ENCODE peak calls at places on chromosomes 16 and 17, in ten cellular contexts. V is activated CD8-positive, alpha-beta T cell treated with anti-CD3 and anti-CD28 coated beads for 36 hours; B is GM06990; L is BJ; S is AG04449; D is Peyer's patch; F is right atrium auricular region; M is stomach; A is lower lobe of right lung; N is brain microvascular endothelial cell. R is an unnamed sample.

GRCh38 chr17:82780195-82780594 is 28.3 kb downstream of the TBCD start:
- DNase-seq in L (no peak), B (no peak), S (no peak), M (no peak), V (no peak), N (peak), D (no peak), A (no peak), F (no peak), R (no peak)

GRCh38 chr16:15899538-15900100 is 11.2 kb upstream of the CEP20 start:
- DNase-seq in L (peak), D (peak), N (peak), M (peak), V (peak), F (no peak), A (peak), B (peak), S (no peak), R (peak)

GRCh38 chr17:45861185-45861584 is 16.5 kb downstream of the SPPL2C start:
- DNase-seq in S (no peak), N (no peak), D (no peak), B (no peak), A (no peak), L (no peak), F (no peak), M (no peak), V (no peak), R (no peak)

GRCh38 chr16:27547134-27547533 is 2.6 kb downstream of the GTF3C1 start:
- DNase-seq in N (peak), M (no peak), L (peak), V (peak), D (no peak), A (no peak), S (no peak), F (no peak), B (peak), R (peak)

GRCh38 chr16:10824111-10824893 is 5.7 kb upstream of the TVP23A start:
- DNase-seq in S (no peak), A (peak), F (no peak), L (no peak), B (no peak), D (no peak), M (peak), V (no peak), N (no peak), R (no peak)

GRCh38 chr17:64537488-64537887 is 30.7 kb downstream of the CEP95 start:
- DNase-seq in D (no peak), F (no peak), L (no peak), N (no peak), V (no peak), M (no peak), B (no peak), S (no peak), A (no peak), R (no peak)

GRCh38 chr17:51748749-51749604 is 409.5 kb downstream of the CA10 start:
- DNase-seq in M (no peak), L (no peak), N (no peak), F (no peak), S (no peak), A (no peak), D (no peak), B (no peak), V (no peak), R (no peak)

GRCh38 chr16:66372078-66372897 is 5.8 kb downstream of the CDH5 start:
- DNase-seq in D (no peak), N (no peak), F (no peak), A (no peak), B (no peak), M (no peak), L (no peak), S (no peak), V (no peak), R (no peak)

GRCh38 chr16:84245933-84246678 is 6.3 kb upstream of the KCNG4 start:
- DNase-seq in N (no peak), B (no peak), A (no peak), F (no peak), L (no peak), V (no peak), M (no peak), D (no peak), S (no peak), R (no peak)

GRCh38 chr16:4556112-4556511 is at the start of gene C16orf96:
- DNase-seq in M (no peak), F (no peak), N (peak), D (no peak), L (no peak), A (no peak), B (no peak), V (no peak), S (no peak), R (no peak)

GRCh38 chr17:72730091-72730490 is 362.4 kb downstream of the SLC39A11 start:
- DNase-seq in L (no peak), A (no peak), V (no peak), B (no peak), F (no peak), D (no peak), S (no peak), M (no peak), N (no peak), R (no peak)

GRCh38 chr17:78718575-78719209 is 63.4 kb downstream of the CYTH1 start:
- DNase-seq in M (no peak), V (no peak), F (no peak), A (no peak), L (no peak), B (no peak), D (no peak), S (no peak), N (no peak), R (no peak)

GRCh38 chr16:57787519-57787905 is 14.8 kb downstream of the KIFC3 start:
- DNase-seq in V (no peak), B (no peak), L (no peak), M (no peak), D (peak), N (no peak), A (no peak), F (no peak), S (no peak), R (no peak)

GRCh38 chr17:29048440-29049360 is 5.8 kb downstream of the PIPOX start:
- DNase-seq in B (no peak), S (no peak), F (no peak), L (no peak), A (no peak), V (no peak), D (no peak), M (no peak), N (peak), R (no peak)

GRCh38 chr17:40542562-40543411 is 22.5 kb downstream of the CCR7 start:
- DNase-seq in V (peak), S (peak), M (peak), B (no peak), L (peak), D (peak), F (peak), N (peak), A (no peak), R (peak)

GRCh38 chr16:67857547-67858233 is 10.2 kb upstream of the CENPT start:
- DNase-seq in F (peak), N (peak), L (peak), M (peak), V (peak), D (peak), S (no peak), A (peak), B (no peak), R (no peak)

GRCh38 chr17:67421869-67422273 is 44.8 kb downstream of the PITPNC1 start:
- DNase-seq in L (peak), S (peak), F (no peak), V (peak), N (peak), A (no peak), B (no peak), D (no peak), M (no peak), R (peak)

GRCh38 chr17:41959030-41959335 is 7.6 kb upstream of the CNP start:
- DNase-seq in B (no peak), L (no peak), A (no peak), M (no peak), S (no peak), D (no peak), F (no peak), N (no peak), V (no peak), R (no peak)

GRCh38 chr16:78081341-78081740 is 18.1 kb upstream of the WWOX start:
- DNase-seq in B (no peak), A (no peak), S (no peak), L (no peak), F (no peak), D (no peak), V (no peak), M (no peak), N (no peak), R (no peak)

GRCh38 chr17:35766903-35767510 is 6.3 kb downstream of the C17orf50 start:
- DNase-seq in L (no peak), N (no peak), B (no peak), M (peak), F (no peak), D (no peak), A (no peak), V (peak), S (no peak), R (peak)

GRCh38 chr16:28320741-28321140 is 28.4 kb downstream of the SBK1 start:
- DNase-seq in A (no peak), M (no peak), L (no peak), D (no peak), F (no peak), S (no peak), B (no peak), V (no peak), N (no peak), R (no peak)

GRCh38 chr16:4373909-4374742 is 2.5 kb downstream of the VASN start:
- DNase-seq in B (no peak), A (peak), M (peak), S (peak), D (no peak), N (peak), L (peak), F (peak), V (no peak), R (no peak)

GRCh38 chr16:19167710-19168172 is 299 bp upstream of the SYT17 start:
- DNase-seq in F (peak), M (peak), S (no peak), D (peak), V (peak), N (peak), A (peak), L (no peak), B (peak), R (peak)

GRCh38 chr16:71659471-71659870 is 33.5 kb downstream of the MARVELD3 start:
- DNase-seq in V (no peak), N (no peak), L (no peak), F (no peak), M (no peak), S (no peak), A (no peak), D (no peak), B (no peak), R (no peak)

GRCh38 chr16:49826515-49826914 is 29.4 kb downstream of the ZNF423 start:
- DNase-seq in N (no peak), S (no peak), V (no peak), A (no peak), M (no peak), B (no peak), F (no peak), L (no peak), D (no peak), R (no peak)

GRCh38 chr17:53792451-53792850 is 30.3 kb upstream of the KIF2B start:
- DNase-seq in D (peak), M (no peak), S (no peak), B (no peak), A (no peak), N (no peak), V (no peak), F (no peak), L (no peak), R (no peak)

GRCh38 chr17:80511222-80512180 is 33.1 kb upstream of the RPTOR start:
- DNase-seq in N (no peak), A (no peak), V (peak), D (no peak), M (no peak), S (no peak), B (no peak), L (no peak), F (no peak), R (no peak)
- TF ChIP-seq CTCF in N (peak), A (no peak), V (no peak), D (no peak), M (no peak), S (no peak), B (no peak), L (no peak), F (no peak), R (no peak)

GRCh38 chr16:87172632-87173031 is 144.6 kb downstream of the C16orf95 start:
- DNase-seq in B (no peak), A (no peak), V (no peak), S (no peak), L (no peak), N (no peak), M (no peak), D (no peak), F (no peak), R (no peak)
- TF ChIP-seq CTCF in B (no peak), A (no peak), V (no peak), S (no peak), L (no peak), N (peak), M (no peak), D (no peak), F (no peak), R (no peak)

GRCh38 chr17:74569001-74569391 is 1.7 kb upstream of the CD300H start:
- DNase-seq in D (no peak), B (no peak), S (no peak), L (no peak), V (no peak), N (no peak), M (no peak), A (no peak), F (no peak), R (no peak)

GRCh38 chr17:74569392-74570003 is 2.2 kb upstream of the CD300H start:
- DNase-seq in V (peak), D (no peak), A (peak), L (peak), F (peak), N (peak), M (peak), S (peak), B (no peak), R (no peak)

GRCh38 chr17:74574489-74575142 is 7.3 kb upstream of the CD300H start:
- DNase-seq in L (no peak), F (no peak), B (no peak), M (no peak), N (no peak), V (no peak), D (no peak), A (no peak), S (no peak), R (no peak)

GRCh38 chr17:74571894-74572293 is 4.6 kb upstream of the CD300H start:
- DNase-seq in N (no peak), S (no peak), L (no peak), F (no peak), B (no peak), M (no peak), D (no peak), A (no peak), V (no peak), R (no peak)

DNA sequence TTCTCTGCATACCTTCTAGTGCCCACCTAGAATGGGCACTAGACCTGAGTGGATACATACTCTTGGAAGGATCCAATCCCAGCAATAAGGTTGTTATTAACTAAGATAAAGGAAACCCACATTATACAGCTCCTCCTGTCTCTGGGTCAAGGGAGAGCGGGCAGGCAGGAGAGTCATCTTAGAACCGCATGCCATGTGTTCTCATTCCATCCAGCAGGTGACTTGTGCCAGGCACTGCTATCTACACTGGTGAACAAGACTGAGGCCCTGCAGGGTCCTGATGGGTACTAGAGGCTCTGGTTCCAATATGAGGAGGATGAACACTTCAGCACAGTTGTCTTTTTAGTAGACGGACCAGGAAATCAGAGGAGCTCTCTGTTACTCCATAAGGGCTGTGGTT is 5.9 kb upstream of the CD300H start:
- DNase-seq in L (no peak), V (no peak), M (no peak), N (no peak), S (no peak), B (no peak), D (no peak), A (no peak), F (no peak), R (no peak)
- TF ChIP-seq CTCF in L (no peak), V (no peak), M (no peak), N (no peak), S (no peak), B (no peak), D (no peak), A (no peak), F (no peak), R (no peak)

DNA sequence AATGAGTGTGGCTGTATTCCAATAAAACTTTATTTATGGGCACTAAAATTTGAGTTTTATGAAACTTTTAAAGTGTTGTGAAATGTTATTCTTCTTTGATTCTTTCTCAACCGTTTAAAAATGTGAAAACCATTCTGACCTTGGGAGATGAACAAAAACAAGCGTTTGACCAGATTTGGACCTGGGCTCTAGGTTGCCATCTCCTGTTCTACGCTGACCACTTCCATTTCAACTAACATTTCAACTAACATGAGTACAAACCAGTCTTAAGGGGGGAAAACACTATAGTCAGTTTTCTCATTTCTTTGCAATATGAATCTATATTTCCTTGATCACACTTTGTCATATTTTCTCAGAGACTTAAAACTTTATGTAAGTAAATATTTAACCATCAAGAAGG is 118.4 kb upstream of the IRX5 start:
- DNase-seq in N (no peak), B (no peak), S (no peak), M (no peak), D (no peak), V (no peak), L (no peak), A (no peak), F (no peak), R (no peak)
- TF ChIP-seq CTCF in N (peak), B (no peak), S (peak), M (peak), D (no peak), V (no peak), L (peak), A (no peak), F (no peak), R (no peak)

DNA sequence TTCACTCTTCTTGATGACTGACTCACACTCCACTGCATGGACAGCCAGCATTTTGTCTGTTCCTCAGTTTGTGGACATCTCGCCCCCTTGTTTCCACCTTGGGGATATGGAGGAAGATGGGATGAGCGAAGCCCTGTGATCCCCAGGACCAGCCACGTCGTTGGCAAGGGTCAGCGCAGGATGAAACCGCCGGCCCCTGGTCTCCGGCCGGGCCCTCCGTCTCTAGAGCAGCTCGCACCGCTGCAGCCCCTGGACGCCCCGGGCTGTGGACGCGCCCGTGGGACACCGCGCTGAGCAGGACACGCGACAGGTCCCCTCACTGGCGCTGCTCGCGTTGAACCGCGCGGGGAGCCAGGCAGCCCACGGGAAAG is 604 bp upstream of the ZC3H18 start:
- DNase-seq in N (no peak), L (no peak), F (no peak), B (no peak), D (no peak), S (no peak), M (no peak), A (peak), V (no peak), R (no peak)
- TF ChIP-seq CTCF in N (no peak), L (no peak), F (no peak), B (no peak), D (no peak), S (no peak), M (no peak), A (no peak), V (no peak), R (no peak)